ENCODE peak calls at places on chromosomes 16 and 17, in eight cellular contexts. E is NCI-H187; Y is ovary; P is thoracic aorta; H is EL; A is neural crest cell; D is activated CD8-positive, alpha-beta memory T cell treated with anti-CD3 and anti-CD28 coated beads for 1 hour; O is posterior vena cava. M is an unnamed sample.

GRCh38 chr17:64309710-64310109 is 46.6 kb upstream of the TEX2 start:
- DNase-seq in E (no peak), Y (no peak), P (no peak), H (no peak), A (no peak), D (no peak), O (no peak), M (no peak)

GRCh38 chr16:86344586-86344871 is 165.8 kb upstream of the FOXF1 start:
- DNase-seq in E (no peak), Y (no peak), P (no peak), H (no peak), A (no peak), D (no peak), O (no peak), M (no peak)

GRCh38 chr16:70548936-70549335 is 25.3 kb downstream of the SF3B3 start:
- DNase-seq in E (no peak), Y (no peak), P (no peak), H (no peak), A (no peak), D (no peak), O (no peak), M (no peak)

GRCh38 chr17:76382305-76382802 is 2.1 kb upstream of the SPHK1 start:
- DNase-seq in E (no peak), Y (no peak), P (no peak), H (peak), A (peak), D (no peak), O (peak), M (no peak)

GRCh38 chr16:21603920-21604319 is 4.5 kb downstream of the METTL9 start:
- DNase-seq in E (no peak), Y (no peak), P (no peak), H (no peak), A (no peak), D (no peak), O (no peak), M (no peak)

GRCh38 chr17:7834554-7834890 is 505 bp downstream of the KDM6B start:
- DNase-seq in E (no peak), Y (peak), P (no peak), H (no peak), A (no peak), D (no peak), O (peak), M (no peak)

GRCh38 chr16:85729452-85729851 is 21.4 kb downstream of the C16orf74 start:
- DNase-seq in E (no peak), Y (no peak), P (no peak), H (peak), A (no peak), D (no peak), O (no peak), M (no peak)

GRCh38 chr17:680554-680953 is 34.1 kb downstream of the VPS53 start:
- DNase-seq in E (no peak), Y (no peak), P (no peak), H (no peak), A (no peak), D (no peak), O (no peak), M (no peak)

GRCh38 chr16:47493358-47494337 is 32.5 kb downstream of the PHKB start:
- DNase-seq in E (no peak), Y (no peak), P (no peak), H (no peak), A (no peak), D (no peak), O (no peak), M (no peak)

M was measured in SK-N-MC.